ENCODE peak calls at places on chromosomes 16 and 17, in five cellular contexts. L, I, A, G and F are unnamed samples.

GRCh38 chr17:63649813-63650212 is 27.6 kb downstream of the MAP3K3 start:
- DNase-seq in L (no peak), A (no peak), G (no peak), I (no peak), F (no peak)

GRCh38 chr17:4204676-4205075 is 59.1 kb downstream of the ANKFY1 start:
- DNase-seq in A (peak), L (peak), I (no peak), G (no peak), F (peak)

GRCh38 chr16:26510924-26511323 is 555.8 kb upstream of the C16orf82 start:
- DNase-seq in L (no peak), A (no peak), I (no peak), G (no peak), F (no peak)

GRCh38 chr17:48240562-48241130 is 133.1 kb downstream of the SNX11 start:
- DNase-seq in A (peak), G (no peak), L (no peak), I (peak), F (no peak)

GRCh38 chr17:5705081-5705875 is 121.0 kb upstream of the NLRP1 start:
- DNase-seq in I (no peak), A (no peak), G (no peak), L (no peak), F (no peak)

GRCh38 chr16:11004957-11005610 is 60.7 kb downstream of the CLEC16A start:
- DNase-seq in A (peak), I (peak), G (no peak), L (peak), F (peak)

GRCh38 chr17:7380855-7381683 is at the start of gene TNK1:
- DNase-seq in L (no peak), A (no peak), G (no peak), I (no peak), F (no peak)

GRCh38 chr17:8954339-8954738 is 11.2 kb downstream of the PIK3R5 start:
- DNase-seq in G (peak), A (no peak), L (no peak), I (no peak), F (no peak)

GRCh38 chr16:49932449-49932848 is 76.5 kb upstream of the ZNF423 start:
- DNase-seq in G (no peak), I (no peak), L (no peak), A (no peak), F (no peak)

GRCh38 chr16:25747160-25747758 is 55.5 kb downstream of the HS3ST4 start:
- DNase-seq in A (peak), L (no peak), I (no peak), G (no peak), F (no peak)